ENCODE peak calls at places on chromosomes 12 and 14, in seven cellular contexts. Z is sigmoid colon, U is cardiac muscle cell, N is HFF-Myc, H is fibroblast of pulmonary artery, Y is lower lobe of right lung, M is psoas muscle. E is an unnamed sample.

GRCh38 chr12:99386907-99387306 is 260.6 kb upstream of the GARIN6 start:
- DNase-seq in Z (no peak), U (peak), N (peak), H (peak), Y (no peak), M (no peak), E (peak)

GRCh38 chr14:73723799-73724621 is 9.8 kb upstream of the PNMA1 start:
- DNase-seq in Z (peak), U (peak), N (peak), H (peak), Y (peak), M (peak), E (peak)

GRCh38 chr14:38197761-38198345 is 9.9 kb upstream of the SSTR1 start:
- DNase-seq in Z (no peak), U (no peak), N (no peak), H (no peak), Y (no peak), M (no peak), E (peak)

GRCh38 chr14:76844223-76844622 is 18.0 kb downstream of the LRRC74A start:
- DNase-seq in Z (peak), U (peak), N (peak), H (peak), Y (peak), M (peak), E (no peak)

GRCh38 chr12:97595423-97595822 is 132.8 kb downstream of the RMST start:
- DNase-seq in Z (no peak), U (no peak), N (no peak), H (no peak), Y (no peak), M (no peak), E (no peak)

GRCh38 chr12:47021298-47021697 is 58.1 kb upstream of the PCED1B start:
- DNase-seq in Z (no peak), U (peak), N (peak), H (peak), Y (no peak), M (no peak), E (peak)

GRCh38 chr14:74671789-74672188 is 41.1 kb downstream of the AREL1 start:
- DNase-seq in Z (no peak), U (peak), N (no peak), H (peak), Y (no peak), M (no peak), E (no peak)

GRCh38 chr12:16062611-16063010 is 151.5 kb downstream of the DERA start:
- DNase-seq in Z (no peak), U (peak), N (no peak), H (peak), Y (no peak), M (no peak), E (peak)

GRCh38 chr12:106409898-106410297 is 52.4 kb downstream of the POLR3B start:
- DNase-seq in Z (no peak), U (no peak), N (no peak), H (no peak), Y (no peak), M (no peak), E (no peak)

GRCh38 chr14:32249780-32250179 is 46.7 kb upstream of the RNU6-8 start:
- DNase-seq in Z (no peak), U (no peak), N (no peak), H (no peak), Y (no peak), M (no peak), E (no peak)

GRCh38 chr12:117583677-117584076 is 222.3 kb upstream of the NOS1 start:
- DNase-seq in Z (no peak), U (no peak), N (no peak), H (no peak), Y (no peak), M (no peak), E (no peak)

GRCh38 chr14:54493293-54493692 is 4.5 kb upstream of the GMFB start:
- DNase-seq in Z (no peak), U (no peak), N (no peak), H (no peak), Y (no peak), M (no peak), E (no peak)

GRCh38 chr14:93888995-93889394 is 38.1 kb upstream of the FAM181A start:
- DNase-seq in Z (no peak), U (no peak), N (no peak), H (no peak), Y (no peak), M (no peak), E (no peak)

GRCh38 chr12:126191037-126191891 is 1126.0 kb downstream of the AACS start:
- DNase-seq in Z (no peak), U (peak), N (no peak), H (peak), Y (no peak), M (no peak), E (no peak)

GRCh38 chr12:88067301-88067700 is 38.1 kb upstream of the C12orf50 start:
- DNase-seq in Z (no peak), U (peak), N (no peak), H (peak), Y (no peak), M (no peak), E (no peak)

GRCh38 chr12:51788876-51789275 is 59.6 kb downstream of the FIGNL2 start:
- DNase-seq in Z (no peak), U (peak), N (no peak), H (peak), Y (no peak), M (no peak), E (peak)

GRCh38 chr12:57235012-57235727 is 5.7 kb downstream of the SHMT2 start:
- DNase-seq in Z (peak), U (peak), N (no peak), H (peak), Y (peak), M (peak), E (peak)

GRCh38 chr12:33546004-33546403 is 106.4 kb upstream of the SYT10 start:
- DNase-seq in Z (no peak), U (no peak), N (no peak), H (no peak), Y (no peak), M (no peak), E (no peak)

GRCh38 chr12:124751654-124752355 is 111.9 kb downstream of the SCARB1 start:
- DNase-seq in Z (no peak), U (no peak), N (no peak), H (no peak), Y (no peak), M (no peak), E (no peak)

GRCh38 chr12:49322367-49322707 is 718 bp upstream of the TROAP start:
- DNase-seq in Z (no peak), U (no peak), N (no peak), H (no peak), Y (no peak), M (no peak), E (no peak)

DNA sequence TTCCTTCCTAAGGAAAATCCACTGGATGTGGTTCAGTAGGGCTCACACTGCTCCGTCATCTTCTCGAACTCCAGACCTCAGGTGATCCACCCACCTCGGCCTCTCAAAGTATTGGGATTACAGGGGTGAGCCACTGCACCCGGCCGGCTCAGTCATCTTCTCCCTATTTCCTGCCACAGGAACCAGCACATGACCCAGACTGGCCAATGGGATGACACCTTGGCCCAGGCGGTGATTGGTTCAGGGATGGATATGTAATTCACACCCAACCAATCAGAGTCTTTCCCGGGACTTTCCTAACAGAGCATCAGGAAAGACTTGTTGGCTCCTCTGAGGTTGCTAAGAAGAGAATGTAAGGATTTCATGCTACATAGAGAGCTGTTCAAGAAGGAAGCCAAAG is 19.2 kb upstream of the C12orf76 start:
- DNase-seq in Z (no peak), U (no peak), N (no peak), H (no peak), Y (no peak), M (no peak), E (no peak)
- H3K4me3 ChIP-seq in Z (no peak), U (no peak), N (no peak), H (no peak), Y (no peak), M (no peak), E (no peak)

GRCh38 chr12:78120866-78121590 is 290.3 kb downstream of the NAV3 start:
- DNase-seq in Z (no peak), U (peak), N (no peak), H (peak), Y (no peak), M (no peak), E (peak)
- TF ChIP-seq CTCF in Z (no peak), U (peak), N (no peak), H (peak), Y (peak), M (no peak), E (peak)

DNA sequence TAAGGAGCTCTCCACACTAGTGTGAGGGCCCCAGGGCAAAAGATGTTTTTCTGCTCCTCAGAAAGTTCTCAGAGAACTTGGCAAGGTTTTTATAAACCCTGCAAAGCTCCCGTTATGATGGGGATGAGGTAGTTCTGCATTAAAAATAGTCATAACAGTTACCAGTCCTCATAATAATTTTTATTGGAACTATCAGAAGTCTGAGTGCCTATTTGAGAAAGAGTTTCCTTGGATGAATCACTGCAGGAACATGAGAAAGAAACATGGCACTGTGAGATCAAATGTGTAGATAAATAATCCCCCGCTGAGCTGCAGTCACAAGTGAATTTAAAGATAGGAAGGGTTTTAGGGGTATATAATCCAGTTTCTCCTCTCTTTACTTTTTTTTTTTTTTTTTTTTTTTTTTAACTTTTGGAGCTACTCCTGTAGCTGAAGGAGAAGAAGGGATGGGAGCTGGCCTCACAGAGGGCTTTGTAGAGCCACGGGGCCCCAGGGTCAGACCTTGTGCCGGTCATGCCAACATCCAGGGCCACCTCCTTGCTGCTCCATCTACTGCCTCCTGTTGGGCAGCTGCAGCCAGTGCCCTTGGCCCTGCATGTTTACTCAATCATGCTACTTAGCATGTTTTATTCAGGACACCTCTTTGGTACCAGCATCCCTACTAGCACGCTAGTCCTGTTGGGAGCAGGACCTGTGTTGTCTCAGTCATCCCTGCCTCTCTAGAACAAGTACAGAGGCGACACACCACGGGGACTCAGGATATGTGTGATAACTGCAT is 39.5 kb downstream of the EVL start:
- DNase-seq in Z (peak), U (peak), N (peak), H (peak), Y (no peak), M (no peak), E (peak)
- H3K4me3 ChIP-seq in Z (no peak), U (no peak), N (no peak), H (no peak), Y (no peak), M (no peak), E (no peak)

GRCh38 chr14:68981539-68981976 is 2.5 kb upstream of the ACTN1 start:
- DNase-seq in Z (no peak), U (peak), N (no peak), H (peak), Y (no peak), M (no peak), E (peak)

GRCh38 chr14:68979722-68980552 is 835 bp upstream of the ACTN1 start:
- DNase-seq in Z (peak), U (no peak), N (no peak), H (no peak), Y (peak), M (peak), E (no peak)

GRCh38 chr14:68979021-68979721 is at the start of gene ACTN1:
- DNase-seq in Z (peak), U (peak), N (peak), H (peak), Y (peak), M (peak), E (peak)

GRCh38 chr14:68982581-68982980 is 3.5 kb upstream of the ACTN1 start:
- DNase-seq in Z (no peak), U (peak), N (no peak), H (peak), Y (no peak), M (peak), E (peak)

GRCh38 chr14:68981124-68981523 is 2.0 kb upstream of the ACTN1 start:
- DNase-seq in Z (no peak), U (no peak), N (no peak), H (no peak), Y (no peak), M (no peak), E (no peak)
- TF ChIP-seq CTCF in Z (no peak), U (no peak), N (no peak), H (peak), Y (no peak), M (no peak), E (no peak)

DNA sequence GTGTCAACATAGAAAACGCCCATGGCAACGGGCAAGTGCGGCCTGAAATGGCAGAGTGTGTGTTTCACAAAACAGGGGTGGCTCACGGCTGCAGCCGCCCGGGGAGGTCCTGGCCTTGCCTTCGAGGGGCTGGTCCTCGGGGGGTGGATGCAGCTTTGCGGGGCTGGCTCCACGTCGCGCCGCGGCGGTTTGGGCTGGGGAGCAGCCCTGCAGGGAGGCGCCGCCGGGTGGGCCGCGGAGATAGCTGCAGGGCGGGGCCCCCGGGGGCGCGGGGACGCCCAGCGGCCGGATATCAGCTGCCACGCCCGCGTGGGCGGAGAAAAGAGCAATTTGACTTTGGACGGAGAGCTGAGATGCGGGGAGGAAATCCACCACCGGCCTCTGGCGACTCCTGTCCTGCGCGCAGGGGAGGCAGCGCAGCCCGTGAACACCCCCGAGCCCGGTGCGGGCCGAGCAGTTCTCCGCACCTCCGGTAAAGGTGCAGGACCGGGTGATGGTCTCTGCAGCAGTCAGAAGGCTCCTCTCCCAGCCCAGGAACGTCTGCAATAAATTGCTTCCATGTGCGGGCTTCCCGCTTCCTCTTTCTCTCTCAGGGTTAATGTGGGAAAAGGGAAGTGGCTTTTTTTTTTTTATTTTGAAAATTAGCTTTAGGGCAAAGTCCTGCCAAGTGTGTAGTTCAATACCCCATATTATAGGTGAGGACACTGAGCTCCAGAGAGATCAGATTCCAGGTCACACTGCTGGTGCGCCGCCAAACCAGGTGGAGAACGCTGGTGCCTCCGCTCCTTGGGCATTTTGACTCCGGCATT is 110.5 kb downstream of the ARF6 start:
- DNase-seq in Z (peak), U (peak), N (no peak), H (peak), Y (peak), M (peak), E (peak)
- H3K4me3 ChIP-seq in Z (peak), U (peak), N (peak), H (peak), Y (peak), M (peak), E (peak)

GRCh38 chr12:130354407-130354806 is 16.7 kb downstream of the PIWIL1 start:
- DNase-seq in Z (no peak), U (no peak), N (no peak), H (no peak), Y (no peak), M (no peak), E (no peak)

GRCh38 chr12:130347588-130347987 is 9.9 kb downstream of the PIWIL1 start:
- DNase-seq in Z (no peak), U (no peak), N (no peak), H (no peak), Y (no peak), M (no peak), E (no peak)

GRCh38 chr12:130350715-130351114 is 13.0 kb downstream of the PIWIL1 start:
- DNase-seq in Z (no peak), U (no peak), N (no peak), H (no peak), Y (no peak), M (no peak), E (no peak)

GRCh38 chr12:130353081-130353480 is 15.4 kb downstream of the PIWIL1 start:
- DNase-seq in Z (no peak), U (no peak), N (no peak), H (no peak), Y (no peak), M (no peak), E (no peak)

GRCh38 chr12:130351331-130351730 is 13.6 kb downstream of the PIWIL1 start:
- DNase-seq in Z (no peak), U (no peak), N (no peak), H (no peak), Y (no peak), M (no peak), E (no peak)
- TF ChIP-seq CTCF in Z (no peak), U (no peak), N (no peak), H (no peak), Y (no peak), M (no peak), E (no peak)

DNA sequence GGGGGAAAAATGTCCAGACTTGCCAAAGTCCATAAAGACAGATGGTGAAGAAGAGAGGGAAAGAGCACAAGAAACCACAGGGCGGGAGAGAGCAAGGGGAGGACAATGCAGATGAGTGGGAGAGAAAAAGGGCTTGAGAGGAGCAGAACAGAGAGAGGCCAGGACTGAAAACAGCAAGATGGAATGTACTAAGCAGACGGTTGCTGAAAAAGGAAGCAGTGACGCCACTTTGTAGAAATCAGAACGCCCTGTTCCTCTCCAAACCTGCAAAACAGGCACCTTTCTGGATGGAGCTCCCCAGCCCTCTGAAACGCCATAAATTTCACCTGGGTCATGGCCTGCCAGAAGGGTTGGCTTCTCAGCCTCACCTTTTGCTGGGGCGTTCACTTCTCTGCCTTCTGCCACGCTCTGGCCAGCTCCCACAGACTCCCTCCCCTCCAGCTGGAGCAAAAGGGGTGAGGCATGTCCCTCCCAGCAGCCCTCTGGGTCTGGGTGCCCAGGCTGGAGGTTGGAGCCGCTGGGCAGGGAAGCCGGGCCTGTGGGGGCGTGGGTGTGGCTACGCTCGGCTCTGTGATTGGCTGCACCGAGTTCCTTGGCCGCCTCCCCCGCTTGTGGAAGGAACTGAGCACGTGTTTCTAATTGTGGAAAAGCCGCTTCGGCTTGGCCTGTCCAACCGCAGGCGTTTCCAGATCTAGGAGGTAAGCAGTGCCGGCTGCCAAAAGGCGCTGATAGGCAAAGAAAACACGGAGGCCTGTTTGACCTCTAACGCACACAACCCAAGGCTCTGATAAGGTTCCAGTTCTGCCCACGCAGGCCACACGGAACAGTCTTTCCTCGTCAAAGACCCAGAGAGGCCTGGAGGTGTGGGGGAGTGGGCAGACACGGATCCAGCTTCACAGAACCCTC is 29.3 kb downstream of the SLC7A8 start:
- DNase-seq in Z (peak), U (peak), N (peak), H (peak), Y (peak), M (peak), E (peak)
- H3K4me3 ChIP-seq in Z (peak), U (no peak), N (peak), H (peak), Y (peak), M (peak), E (no peak)